ENCODE peak calls at places on chromosomes 16 and 17, in five cellular contexts. X, V, A, N and P are unnamed samples.

GRCh38 chr16:67563708-67564468 is 1.6 kb downstream of the CTCF start:
- DNase-seq in X (peak), V (peak), A (no peak), N (no peak), P (peak)

GRCh38 chr16:58236231-58236690 is 38.4 kb upstream of the CSNK2A2 start:
- DNase-seq in X (peak), V (peak), A (peak), N (peak), P (peak)

GRCh38 chr17:2609091-2609490 is 15.6 kb downstream of the PAFAH1B1 start:
- DNase-seq in X (no peak), V (no peak), A (no peak), N (no peak), P (no peak)

GRCh38 chr16:10920726-10921427 is 21.4 kb downstream of the DEXI start:
- DNase-seq in X (no peak), V (peak), A (no peak), N (no peak), P (peak)

GRCh38 chr17:82205720-82206508 is 6.7 kb downstream of the CCDC57 start:
- DNase-seq in X (peak), V (peak), A (peak), N (peak), P (peak)

GRCh38 chr17:42153919-42154491 is 784 bp downstream of the RAB5C start:
- DNase-seq in X (no peak), V (peak), A (no peak), N (no peak), P (no peak)

GRCh38 chr16:65280988-65281530 is 159.2 kb upstream of the CDH11 start:
- DNase-seq in X (no peak), V (no peak), A (no peak), N (no peak), P (no peak)

GRCh38 chr16:79767597-79768280 is 167.2 kb upstream of the MAF start:
- DNase-seq in X (no peak), V (peak), A (no peak), N (peak), P (peak)

GRCh38 chr17:28991779-28992178 is 14.1 kb downstream of the SEZ6 start:
- DNase-seq in X (no peak), V (no peak), A (no peak), N (no peak), P (no peak)

GRCh38 chr16:24996301-24996700 is 18.9 kb downstream of the ARHGAP17 start:
- DNase-seq in X (no peak), V (no peak), A (no peak), N (no peak), P (no peak)

GRCh38 chr16:2424061-2425007 is 4.9 kb upstream of the CCNF start:
- DNase-seq in X (no peak), V (no peak), A (no peak), N (no peak), P (no peak)